ENCODE peak calls at places on chromosomes 2 and 18, in five cellular contexts. O, W, C, Z and R are unnamed samples.

GRCh38 chr2:69693472-69694450 is 48.2 kb upstream of the ANXA4 start:
- DNase-seq in W (peak), O (no peak), C (no peak), Z (no peak), R (no peak)

GRCh38 chr18:63236417-63236816 is 83.2 kb downstream of the BCL2 start:
- DNase-seq in Z (no peak), O (no peak), W (no peak), C (no peak), R (no peak)

GRCh38 chr18:48456838-48457237 is 47.7 kb upstream of the ZBTB7C start:
- DNase-seq in Z (no peak), O (no peak), C (no peak), W (no peak), R (no peak)

GRCh38 chr2:227817940-227818568 is 4.4 kb downstream of the CCL20 start:
- DNase-seq in Z (peak), C (peak), O (no peak), W (peak), R (peak)

GRCh38 chr18:67977067-67977616 is 460.6 kb upstream of the DSEL start:
- DNase-seq in O (no peak), W (no peak), Z (no peak), C (no peak), R (no peak)

GRCh38 chr2:117917223-117917917 is 96.5 kb downstream of the CCDC93 start:
- DNase-seq in W (no peak), Z (no peak), C (peak), O (no peak), R (peak)

GRCh38 chr2:120218181-120218580 is 5.0 kb downstream of the TMEM185B start:
- DNase-seq in C (no peak), O (no peak), Z (no peak), W (no peak), R (no peak)

GRCh38 chr2:80489718-80490117 is 185.2 kb upstream of the LRRTM1 start:
- DNase-seq in C (peak), Z (no peak), W (no peak), O (no peak), R (no peak)

GRCh38 chr2:57543211-57543610 is 503.4 kb upstream of the VRK2 start:
- DNase-seq in O (no peak), W (no peak), Z (no peak), C (no peak), R (no peak)

GRCh38 chr18:22494771-22495170 is 77.1 kb upstream of the CTAGE1 start:
- DNase-seq in Z (no peak), C (peak), W (no peak), O (no peak), R (no peak)
- TF ChIP-seq RCOR1 in Z (no peak), C (no peak), W (no peak), O (no peak), R (no peak)

DNA sequence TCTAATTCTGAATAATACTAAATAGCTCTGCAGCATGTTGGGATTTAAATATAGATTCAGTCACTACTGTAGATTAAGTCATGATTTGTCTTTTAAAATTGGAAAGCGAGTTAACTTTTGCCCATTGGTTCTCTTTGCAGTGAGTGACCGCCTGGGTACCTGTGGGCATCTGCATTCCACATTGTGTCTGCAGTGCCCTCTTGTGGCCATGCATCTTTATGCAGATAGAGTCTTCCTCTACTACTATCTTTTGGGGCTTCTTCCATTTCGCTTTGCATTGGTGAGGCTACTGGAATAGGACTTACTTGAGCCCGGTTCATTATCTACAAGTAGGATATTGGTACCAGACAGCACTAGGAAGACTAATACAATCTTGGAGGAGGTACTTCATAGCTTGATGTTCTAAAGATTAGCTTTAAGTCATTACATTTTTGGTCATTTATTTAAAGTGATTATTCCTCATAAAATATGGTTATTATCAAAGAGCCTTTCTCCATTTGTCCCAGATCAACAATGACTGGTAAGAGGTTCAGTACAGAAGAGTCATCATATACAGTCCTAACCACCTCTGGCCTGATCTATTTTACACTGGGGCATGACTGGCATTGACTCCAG is 203.0 kb downstream of the SOCS6 start:
- DNase-seq in Z (peak), C (peak), O (peak), W (no peak), R (peak)
- TF ChIP-seq RCOR1 in Z (peak), C (no peak), O (no peak), W (no peak), R (no peak)

DNA sequence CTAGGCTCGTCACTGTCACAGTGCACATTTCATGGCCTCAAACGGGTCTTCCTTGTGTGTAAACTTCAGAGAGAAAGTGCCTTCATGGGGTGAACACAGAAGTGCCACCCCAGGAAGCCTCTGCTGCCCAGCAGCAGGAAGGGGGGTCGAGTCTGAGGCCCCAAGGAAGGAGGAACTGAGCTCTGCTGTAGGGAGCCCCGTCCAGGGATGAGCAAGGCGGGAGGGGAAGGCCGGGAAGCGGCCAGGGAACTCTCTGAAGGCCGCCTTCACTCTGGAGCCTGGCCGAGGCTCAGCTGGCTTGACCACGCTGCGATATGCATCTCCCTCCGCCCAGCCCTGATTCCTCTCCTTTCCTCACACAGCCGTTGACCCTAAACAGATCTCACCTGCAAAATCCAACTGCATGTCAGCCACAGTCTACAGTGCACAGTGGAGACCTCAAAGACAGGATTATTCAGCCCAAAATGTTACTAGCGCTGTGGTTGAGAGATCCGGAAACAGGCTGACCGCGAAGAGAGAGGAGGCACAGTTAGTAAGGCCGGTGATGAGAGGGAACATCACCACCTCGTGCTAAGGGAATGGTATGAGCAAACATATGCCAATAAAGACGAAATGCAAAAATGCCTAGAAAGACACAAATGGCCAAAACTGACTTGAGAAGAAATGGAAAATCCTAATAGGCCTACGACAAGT is 34.2 kb upstream of the CTDP1 start:
- DNase-seq in C (no peak), O (no peak), W (no peak), Z (no peak), R (no peak)
- TF ChIP-seq RCOR1 in C (no peak), O (no peak), W (no peak), Z (no peak), R (no peak)

DNA sequence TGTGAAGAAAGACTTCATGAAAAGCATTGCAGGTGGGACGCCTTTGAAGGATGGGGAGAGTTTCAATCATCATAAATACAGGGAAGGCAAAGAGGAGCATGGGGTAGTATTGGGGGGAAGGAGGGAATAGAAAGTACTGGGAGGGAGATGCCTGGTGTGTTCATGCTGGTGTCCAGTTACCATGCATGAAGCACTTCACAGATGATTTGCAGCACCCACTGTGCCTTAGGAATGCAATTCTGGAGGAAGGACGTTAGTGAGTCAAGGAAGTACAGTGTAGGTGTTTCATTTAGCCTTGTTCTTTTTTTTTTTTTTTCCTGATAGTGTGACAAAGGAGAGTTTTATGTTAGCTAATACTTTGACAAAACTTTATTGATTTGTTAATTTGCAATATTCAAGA is 36.8 kb downstream of the ADAM23 start:
- DNase-seq in W (no peak), O (no peak), C (peak), Z (no peak), R (no peak)
- TF ChIP-seq RCOR1 in W (no peak), O (no peak), C (no peak), Z (no peak), R (no peak)

GRCh38 chr2:184815824-184816223 is 217.5 kb downstream of the ZNF804A start:
- DNase-seq in C (no peak), Z (no peak), W (no peak), O (no peak), R (no peak)

DNA sequence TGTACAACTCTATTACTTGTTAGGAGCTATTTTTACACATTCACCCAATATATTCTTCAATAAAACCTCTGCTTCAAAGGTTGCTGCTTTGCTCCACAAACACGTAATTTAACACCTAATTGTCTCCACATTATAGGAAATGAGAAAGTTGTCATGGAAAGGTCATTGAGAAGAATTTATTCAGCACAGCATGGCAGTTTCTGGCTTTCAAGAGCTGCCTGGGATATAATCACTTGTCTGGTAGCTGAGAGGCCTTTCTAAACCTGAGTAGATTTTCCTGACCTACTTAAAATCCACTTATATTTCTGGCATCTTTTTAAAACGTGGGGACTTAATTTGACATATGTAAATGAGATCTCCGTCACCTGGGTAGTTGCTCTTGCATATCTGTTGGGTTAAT is 216.1 kb downstream of the ZNF804A start:
- DNase-seq in Z (no peak), C (no peak), O (no peak), W (no peak), R (no peak)
- TF ChIP-seq RCOR1 in Z (no peak), C (no peak), O (no peak), W (no peak), R (no peak)

GRCh38 chr2:236562434-236562833 is 7.2 kb upstream of the ACKR3 start:
- DNase-seq in O (peak), Z (peak), C (peak), W (no peak), R (peak)
- TF ChIP-seq RCOR1 in O (no peak), Z (no peak), C (no peak), W (no peak), R (no peak)

GRCh38 chr2:660029-660428 is 17.2 kb downstream of the TMEM18 start:
- DNase-seq in O (no peak), W (no peak), C (no peak), Z (no peak), R (no peak)

GRCh38 chr2:656676-657075 is 20.5 kb downstream of the TMEM18 start:
- DNase-seq in Z (no peak), C (no peak), O (no peak), W (no peak), R (no peak)

GRCh38 chr2:658426-658825 is 18.8 kb downstream of the TMEM18 start:
- DNase-seq in C (no peak), W (no peak), O (no peak), Z (no peak), R (no peak)

GRCh38 chr2:655626-656025 is 21.6 kb downstream of the TMEM18 start:
- DNase-seq in Z (no peak), W (no peak), O (no peak), C (peak), R (no peak)

DNA sequence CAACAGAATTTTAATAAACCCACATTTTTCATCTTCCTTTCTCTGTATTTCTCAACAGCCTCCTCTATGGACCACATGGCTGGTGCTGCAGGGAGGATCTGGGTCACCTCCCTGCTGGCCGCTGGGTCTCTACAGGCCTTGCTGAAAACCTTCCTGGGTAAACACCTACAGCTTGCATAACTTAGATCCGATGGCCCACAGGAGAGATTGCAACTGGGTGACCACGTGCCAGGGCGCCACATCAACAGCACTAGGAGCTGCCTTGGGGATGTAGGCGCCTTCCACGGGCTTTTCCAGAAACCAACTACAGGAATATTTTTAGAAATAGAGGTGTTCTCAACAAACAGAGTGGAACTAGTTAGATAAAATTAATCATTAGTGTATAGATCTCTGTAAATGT is 19.4 kb downstream of the TMEM18 start:
- DNase-seq in C (no peak), Z (no peak), O (no peak), W (no peak), R (no peak)
- TF ChIP-seq RCOR1 in C (no peak), Z (no peak), O (no peak), W (no peak), R (no peak)

GRCh38 chr18:75139226-75139911 is 69.6 kb downstream of the PTGR3 start:
- DNase-seq in Z (no peak), O (no peak), C (no peak), W (no peak), R (no peak)
- TF ChIP-seq RCOR1 in Z (no peak), O (no peak), C (no peak), W (no peak), R (no peak)

GRCh38 chr2:184597571-184597980 is 753 bp upstream of the ZNF804A start:
- DNase-seq in C (peak), Z (peak), O (no peak), W (no peak), R (no peak)
- TF ChIP-seq RCOR1 in C (no peak), Z (peak), O (no peak), W (no peak), R (no peak)

DNA sequence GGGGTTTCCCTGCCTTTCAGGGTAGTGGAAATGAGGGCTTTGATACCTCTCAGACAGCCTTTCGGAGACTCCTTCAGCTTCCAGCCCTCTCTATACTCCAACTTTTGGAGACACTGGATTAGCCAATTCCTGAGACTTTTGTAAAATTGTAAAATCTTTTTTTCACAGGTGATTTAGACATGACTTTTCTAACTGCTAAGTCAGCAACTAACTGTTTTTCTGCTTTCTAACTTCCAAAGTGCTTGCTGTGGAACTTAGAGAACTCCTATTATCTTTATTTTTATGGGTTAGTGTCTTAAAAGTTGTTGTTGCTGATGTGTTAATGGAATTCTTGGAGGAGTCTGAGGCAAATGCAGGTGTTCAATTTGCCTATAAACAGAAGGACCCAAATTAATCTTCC is 616.7 kb upstream of the ID2 start:
- DNase-seq in Z (no peak), C (no peak), W (no peak), O (no peak), R (no peak)
- TF ChIP-seq RCOR1 in Z (no peak), C (no peak), W (no peak), O (no peak), R (no peak)